ENCODE peak calls at places on chromosomes 1 and 21, in seven cellular contexts. Q is naive thymus-derived CD4-positive, alpha-beta T cell; P is cardiac muscle cell; E is PC-9; L is mesenchymal stem cell; F is aorta; O is neural progenitor cell. U is an unnamed sample.

GRCh38 chr1:109783436-109783835 is 19.7 kb upstream of the EPS8L3 start:
- DNase-seq in Q (no peak), P (peak; percentile 45), E (peak; percentile 77), L (peak; percentile 65), F (peak; percentile 81), O (peak; percentile 37), U (no peak)

GRCh38 chr1:221697924-221698425 is 43.9 kb downstream of the DUSP10 start:
- DNase-seq in Q (no peak), P (no peak), E (no peak), L (no peak), F (no peak), O (no peak), U (no peak)

GRCh38 chr1:91809267-91809666 is 76.7 kb downstream of the TGFBR3 start:
- DNase-seq in Q (no peak), P (no peak), E (no peak), L (peak; percentile 48), F (no peak), O (no peak), U (no peak)

GRCh38 chr1:39788758-39789570 is at the start of gene BMP8B:
- DNase-seq in Q (peak; percentile 11), P (peak; percentile 41), E (peak; percentile 82), L (peak; percentile 11), F (peak; percentile 70), O (peak; percentile 60), U (peak; percentile 27)

GRCh38 chr21:25561668-25562641 is 45.3 kb downstream of the MRPL39 start:
- DNase-seq in Q (peak; percentile 37), P (peak; percentile 45), E (peak; percentile 16), L (peak; percentile 79), F (peak; percentile 81), O (peak; percentile 69), U (no peak)

GRCh38 chr21:34595457-34595856 is 19.5 kb downstream of the RCAN1 start:
- DNase-seq in Q (no peak), P (no peak), E (no peak), L (peak; percentile 25), F (no peak), O (no peak), U (no peak)

GRCh38 chr1:117290855-117291254 is 76.4 kb upstream of the MAN1A2 start:
- DNase-seq in Q (no peak), P (no peak), E (no peak), L (no peak), F (no peak), O (no peak), U (peak; percentile 24)

GRCh38 chr1:193143285-193143684 is 21.5 kb downstream of the CDC73 start:
- DNase-seq in Q (no peak), P (peak; percentile 26), E (no peak), L (peak; percentile 34), F (no peak), O (no peak), U (peak; percentile 33)

GRCh38 chr1:91864017-91864700 is 21.8 kb downstream of the TGFBR3 start:
- DNase-seq in Q (no peak), P (no peak), E (no peak), L (peak; percentile 28), F (no peak), O (no peak), U (peak; percentile 48)

GRCh38 chr1:218048828-218049227 is 236.3 kb upstream of the RRP15 start:
- DNase-seq in Q (no peak), P (peak; percentile 44), E (no peak), L (no peak), F (no peak), O (no peak), U (no peak)

GRCh38 chr1:43711524-43712386 is 4.4 kb downstream of the ST3GAL3 start:
- DNase-seq in Q (no peak), P (no peak), E (peak; percentile 8), L (peak; percentile 81), F (no peak), O (no peak), U (no peak)

GRCh38 chr1:9671377-9672140 is 20.0 kb downstream of the PIK3CD start:
- DNase-seq in Q (no peak), P (no peak), E (peak; percentile 42), L (no peak), F (no peak), O (no peak), U (no peak)

GRCh38 chr1:9253706-9254105 is 19.1 kb downstream of the H6PD start:
- DNase-seq in Q (no peak), P (peak; percentile 64), E (no peak), L (peak; percentile 62), F (no peak), O (peak; percentile 59), U (no peak)

GRCh38 chr1:186985889-186986491 is 157.2 kb downstream of the PLA2G4A start:
- DNase-seq in Q (peak; percentile 31), P (peak; percentile 58), E (peak; percentile 9), L (peak; percentile 78), F (no peak), O (peak; percentile 64), U (peak; percentile 82)

GRCh38 chr1:201884472-201884871 is 4.2 kb upstream of the SHISA4 start:
- DNase-seq in Q (no peak), P (no peak), E (no peak), L (no peak), F (no peak), O (no peak), U (no peak)

GRCh38 chr1:22527555-22528296 is 35.6 kb upstream of the EPHA8 start:
- DNase-seq in Q (no peak), P (peak; percentile 44), E (no peak), L (no peak), F (no peak), O (peak; percentile 64), U (no peak)

GRCh38 chr1:245549981-245550701 is 395.4 kb downstream of the KIF26B start:
- DNase-seq in Q (no peak), P (no peak), E (no peak), L (no peak), F (no peak), O (peak; percentile 33), U (no peak)

GRCh38 chr1:244322181-244322580 is 129.5 kb downstream of the ADSS2 start:
- DNase-seq in Q (no peak), P (no peak), E (no peak), L (peak; percentile 34), F (no peak), O (no peak), U (no peak)
- H3K27ac ChIP-seq in Q (no peak overlapping the region), P (no peak overlapping the region), E (peak overlapping the region; percentile 96), L (peak overlapping the region; percentile 93), F (no peak overlapping the region), O (no peak overlapping the region), U (no peak overlapping the region)

DNA sequence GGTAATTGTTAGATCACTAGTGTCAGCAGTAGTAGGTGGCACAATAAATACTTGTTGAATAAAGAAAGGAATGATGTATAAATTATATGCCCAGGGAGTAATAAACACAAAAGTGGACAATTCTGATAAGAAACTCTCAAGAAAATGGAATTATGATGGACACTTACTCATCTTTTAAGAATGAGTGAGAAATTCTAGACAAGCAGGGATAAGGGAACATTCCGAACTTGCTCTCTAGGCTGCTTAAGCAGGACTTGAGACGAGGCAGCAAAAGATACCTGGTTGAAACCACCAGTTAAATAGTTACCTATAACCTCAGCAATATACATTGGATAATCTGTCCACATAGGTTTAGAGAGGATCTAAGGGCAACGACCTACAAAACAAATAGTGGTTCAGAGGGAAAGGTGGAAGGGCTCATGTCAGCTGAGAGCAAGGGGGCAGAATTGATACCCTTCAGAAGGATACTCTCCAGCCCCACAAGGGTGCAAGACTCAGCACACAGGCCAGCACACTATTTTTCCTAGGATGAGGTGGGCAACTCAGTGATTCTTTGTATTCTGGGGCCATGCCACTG is 46.3 kb downstream of the XCL2 start:
- DNase-seq in Q (no peak), P (peak; percentile 27), E (no peak), L (no peak), F (no peak), O (no peak), U (no peak)
- H3K27ac ChIP-seq in Q (no peak overlapping the region), P (peak overlapping the region; percentile 97), E (no peak overlapping the region), L (peak overlapping the region; percentile 53), F (no peak overlapping the region), O (no peak overlapping the region), U (no peak overlapping the region)

GRCh38 chr1:197744979-197745378 is 30.3 kb downstream of the DENND1B start:
- DNase-seq in Q (no peak), P (no peak), E (no peak), L (no peak), F (no peak), O (no peak), U (no peak)
- H3K27ac ChIP-seq in Q (no peak overlapping the region), P (no peak overlapping the region), E (no peak overlapping the region), L (no peak overlapping the region), F (no peak overlapping the region), O (no peak overlapping the region), U (no peak overlapping the region)

DNA sequence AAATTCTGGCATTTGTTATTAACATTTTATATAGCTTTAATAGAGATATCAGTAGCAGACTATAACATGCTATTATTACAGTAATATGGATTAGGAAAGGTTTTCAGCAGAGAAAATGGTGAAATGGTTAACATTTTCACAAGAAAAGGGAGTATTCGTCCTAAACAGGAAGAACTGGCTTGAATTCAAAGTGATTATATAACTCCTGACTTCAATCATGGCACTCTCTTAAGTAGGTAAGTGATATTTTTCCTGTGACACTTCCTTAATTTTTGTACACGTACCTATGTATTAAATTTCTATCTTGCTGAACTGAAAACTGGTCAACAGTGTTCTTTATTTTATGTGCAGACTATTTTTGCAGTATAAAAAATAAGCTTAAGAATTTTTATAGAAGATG is 67.9 kb upstream of the CNN3 start:
- DNase-seq in Q (peak; percentile 2), P (no peak), E (no peak), L (no peak), F (no peak), O (no peak), U (no peak)
- H3K27ac ChIP-seq in Q (no peak overlapping the region), P (no peak overlapping the region), E (peak overlapping the region; percentile 37), L (no peak overlapping the region), F (no peak overlapping the region), O (no peak overlapping the region), U (no peak overlapping the region)

GRCh38 chr1:203093754-203094410 is 8.1 kb upstream of the MYOG start:
- DNase-seq in Q (no peak), P (no peak), E (no peak), L (no peak), F (no peak), O (no peak), U (no peak)
- H3K27ac ChIP-seq in Q (no peak overlapping the region), P (no peak overlapping the region), E (no peak overlapping the region), L (no peak overlapping the region), F (no peak overlapping the region), O (no peak overlapping the region), U (no peak overlapping the region)

U was measured in A673.